ENCODE peak calls at places on chromosome 15, in five cellular contexts. A, Q, M, V and P are unnamed samples.

GRCh38 chr15:84715442-84716035 is 400 bp downstream of the SEC11A start:
- DNase-seq in M (peak), A (peak), Q (peak), V (no peak), P (no peak)

GRCh38 chr15:79028411-79028964 is 62.1 kb downstream of the RASGRF1 start:
- DNase-seq in V (no peak), M (peak), Q (no peak), A (peak), P (no peak)

GRCh38 chr15:51401872-51402517 is 60.5 kb downstream of the GLDN start:
- DNase-seq in M (peak), A (peak), V (no peak), Q (no peak), P (peak)

GRCh38 chr15:78209646-78210348 is 24.6 kb downstream of the ACSBG1 start:
- DNase-seq in M (no peak), V (no peak), Q (no peak), A (no peak), P (no peak)

GRCh38 chr15:32991544-32992192 is 202.8 kb downstream of the FMN1 start:
- DNase-seq in Q (no peak), A (no peak), V (no peak), M (no peak), P (no peak)

GRCh38 chr15:41102854-41103253 is 13.2 kb downstream of the INO80 start:
- DNase-seq in Q (no peak), M (no peak), A (no peak), V (no peak), P (no peak)

GRCh38 chr15:24823473-24823872 is 131.3 kb upstream of the SNRPN start:
- DNase-seq in A (no peak), V (no peak), M (peak), Q (no peak), P (no peak)

GRCh38 chr15:51874751-51875644 is 45.5 kb downstream of the TMOD3 start:
- DNase-seq in A (no peak), M (no peak), Q (no peak), V (no peak), P (peak)

GRCh38 chr15:48556159-48556897 is 89.2 kb downstream of the FBN1 start:
- DNase-seq in Q (no peak), M (no peak), A (no peak), V (no peak), P (no peak)

GRCh38 chr15:81133782-81134461 is at the start of gene CFAP161:
- DNase-seq in V (no peak), M (peak), A (no peak), Q (no peak), P (peak)

GRCh38 chr15:45276851-45277250 is 24.8 kb downstream of the SLC28A2 start:
- DNase-seq in A (peak), Q (no peak), M (no peak), V (no peak), P (no peak)

GRCh38 chr15:66269326-66270090 is 16.0 kb upstream of the MEGF11 start:
- DNase-seq in V (no peak), A (no peak), Q (no peak), M (no peak), P (no peak)

GRCh38 chr15:48940508-48940907 is 23.2 kb downstream of the SHC4 start:
- DNase-seq in Q (no peak), A (no peak), M (no peak), V (no peak), P (peak)

GRCh38 chr15:29570931-29571727 is 251.1 kb downstream of the TJP1 start:
- DNase-seq in V (no peak), A (no peak), Q (no peak), M (peak), P (no peak)

GRCh38 chr15:27903405-27903804 is 195.7 kb downstream of the OCA2 start:
- DNase-seq in Q (no peak), V (no peak), A (no peak), M (no peak), P (no peak)

GRCh38 chr15:80289558-80290277 is 37.7 kb upstream of the CTXND1 start:
- DNase-seq in A (no peak), V (no peak), M (no peak), Q (no peak), P (no peak)

GRCh38 chr15:81492303-81492702 is 118.3 kb upstream of the TMC3 start:
- DNase-seq in M (no peak), Q (no peak), V (no peak), A (no peak), P (no peak)

GRCh38 chr15:83164409-83165404 is 42.9 kb downstream of the HDGFL3 start:
- DNase-seq in A (no peak), Q (no peak), M (no peak), V (no peak), P (peak)

GRCh38 chr15:69628256-69629093 is 175.9 kb downstream of the RPLP1 start:
- DNase-seq in Q (no peak), V (no peak), M (no peak), A (no peak), P (no peak)

GRCh38 chr15:31268108-31268501 is 58.5 kb upstream of the KLF13 start:
- DNase-seq in Q (no peak), M (no peak), V (no peak), A (peak), P (peak)

GRCh38 chr15:70853855-70854668 is at the start of gene LARP6:
- DNase-seq in Q (no peak), A (no peak), V (peak), M (no peak), P (peak)

GRCh38 chr15:26866298-26867198 is at the start of gene GABRA5:
- DNase-seq in Q (no peak), V (no peak), M (peak), A (no peak), P (no peak)